ENCODE peak calls at places on chromosome 10, in seven cellular contexts. W is stimulated activated CD4-positive, alpha-beta T cell treated with anti-CD3 and anti-CD28 coated beads, Interleukin-12 subunit alpha, Interleukin-12 subunit beta, amount 100 ng/mL, for 24 hours; C is chondrocyte; U is mesendoderm; D is cerebellar cortex; Y is NCI-H2171 treated with DMSO at 0.1 percent for 48 hours; M is WTC11. A is an unnamed sample.

GRCh38 chr10:117431160-117431559 is 55.9 kb upstream of the PDZD8 start:
- DNase-seq in Y (peak), W (no peak), M (no peak), D (no peak), C (no peak), U (no peak), A (no peak)

GRCh38 chr10:74932648-74933047 is 106.2 kb downstream of the KAT6B start:
- DNase-seq in U (no peak), C (no peak), W (no peak), Y (peak), M (no peak), D (peak), A (no peak)

GRCh38 chr10:118585794-118586193 is 9.7 kb downstream of the PRLHR start:
- DNase-seq in Y (no peak), M (no peak), U (no peak), D (no peak), W (no peak), C (no peak), A (no peak)

GRCh38 chr10:3693031-3693714 is 91.8 kb downstream of the KLF6 start:
- DNase-seq in Y (no peak), M (no peak), U (peak), W (no peak), D (no peak), C (no peak), A (no peak)

GRCh38 chr10:127151981-127152699 is 44.3 kb downstream of the INSYN2A start:
- DNase-seq in W (no peak), Y (no peak), C (no peak), D (no peak), U (peak), M (no peak), A (no peak)

GRCh38 chr10:46006219-46006618 is 24.2 kb downstream of the NCOA4 start:
- DNase-seq in D (no peak), Y (no peak), M (no peak), U (no peak), W (no peak), C (no peak), A (no peak)

GRCh38 chr10:11345224-11346054 is 266.0 kb downstream of the USP6NL start:
- DNase-seq in C (no peak), D (no peak), Y (no peak), U (peak), M (peak), W (no peak), A (no peak)

GRCh38 chr10:79560160-79560709 is at the start of gene SFTPA2:
- DNase-seq in C (no peak), M (no peak), Y (no peak), W (no peak), U (no peak), D (no peak), A (no peak)

GRCh38 chr10:89479255-89479654 is 56.1 kb downstream of the SLC16A12 start:
- DNase-seq in U (no peak), W (no peak), C (no peak), D (no peak), Y (no peak), M (no peak), A (no peak)

GRCh38 chr10:99551158-99551557 is 18.4 kb downstream of the NKX2-3 start:
- DNase-seq in D (no peak), M (no peak), Y (peak), C (no peak), U (peak), W (no peak), A (no peak)

GRCh38 chr10:132520147-132520811 is 17.3 kb upstream of the INPP5A start:
- DNase-seq in Y (no peak), U (no peak), D (no peak), W (no peak), M (peak), C (peak), A (no peak)

GRCh38 chr10:131891196-131891928 is 9.4 kb upstream of the PPP2R2D start:
- DNase-seq in C (peak), U (peak), M (peak), W (no peak), D (no peak), Y (no peak), A (no peak)

GRCh38 chr10:103231047-103231551 is 14.6 kb upstream of the RPEL1 start:
- DNase-seq in Y (no peak), W (no peak), U (peak), D (peak), C (no peak), M (peak), A (no peak)

GRCh38 chr10:86715156-86715795 is 41.1 kb upstream of the BMPR1A start:
- DNase-seq in M (no peak), W (no peak), Y (no peak), D (no peak), C (no peak), U (no peak), A (no peak)